ENCODE peak calls at places on chromosomes 6 and 20, in seven cellular contexts. K is D721Med, E is RPMI7951, Q is GM23248, L is hypothalamus, J is HT-29, C is ACHN. N is an unnamed sample.

GRCh38 chr6:53587291-53587690 is 42.4 kb upstream of the GCLC start:
- DNase-seq in K (no peak), E (no peak), Q (no peak), L (no peak), J (no peak), C (no peak), N (no peak)

GRCh38 chr6:11315743-11316437 is 83.4 kb upstream of the NEDD9 start:
- DNase-seq in K (no peak), E (peak; percentile 92), Q (peak; percentile 98), L (no peak), J (peak; percentile 84), C (no peak), N (peak; percentile 16)

GRCh38 chr20:43583982-43584432 is 6.7 kb upstream of the IFT52 start:
- DNase-seq in K (no peak), E (peak; percentile 99), Q (peak; percentile 94), L (peak; percentile 50), J (no peak), C (peak; percentile 92), N (peak; percentile 100)

GRCh38 chr6:100593522-100593921 is 128.8 kb upstream of the SIM1 start:
- DNase-seq in K (no peak), E (no peak), Q (no peak), L (no peak), J (no peak), C (no peak), N (peak; percentile 37)

GRCh38 chr6:35707714-35708407 is 19.1 kb upstream of the FKBP5 start:
- DNase-seq in K (no peak), E (no peak), Q (no peak), L (no peak), J (no peak), C (no peak), N (no peak)

GRCh38 chr6:583639-584038 is 73.3 kb downstream of the HUS1B start:
- DNase-seq in K (no peak), E (no peak), Q (no peak), L (no peak), J (no peak), C (no peak), N (no peak)

GRCh38 chr20:4815618-4816017 is 93.9 kb downstream of the PRND start:
- DNase-seq in K (no peak), E (no peak), Q (no peak), L (no peak), J (no peak), C (no peak), N (no peak)

GRCh38 chr6:118867181-118867580 is 26.8 kb upstream of the ASF1A start:
- DNase-seq in K (no peak), E (peak; percentile 50), Q (no peak), L (no peak), J (no peak), C (no peak), N (no peak)

GRCh38 chr6:159790947-159791598 is 806 bp downstream of the MRPL18 start:
- DNase-seq in K (no peak), E (no peak), Q (peak; percentile 20), L (no peak), J (peak; percentile 30), C (no peak), N (no peak)

GRCh38 chr6:57207141-57207540 is 15.0 kb downstream of the RAB23 start:
- DNase-seq in K (no peak), E (peak; percentile 49), Q (peak; percentile 62), L (no peak), J (no peak), C (no peak), N (no peak)

GRCh38 chr20:43529457-43530153 is 22.1 kb downstream of the L3MBTL1 start:
- DNase-seq in K (no peak), E (no peak), Q (no peak), L (no peak), J (no peak), C (no peak), N (peak; percentile 64)

GRCh38 chr6:41428995-41429417 is 93.6 kb downstream of the NCR2 start:
- DNase-seq in K (no peak), E (peak; percentile 87), Q (peak; percentile 89), L (no peak), J (peak; percentile 54), C (no peak), N (peak; percentile 55)

GRCh38 chr20:50834599-50835005 is 39.7 kb downstream of the BCAS4 start:
- DNase-seq in K (no peak), E (peak; percentile 84), Q (peak; percentile 65), L (no peak), J (peak; percentile 26), C (no peak), N (no peak)

GRCh38 chr20:42161228-42161829 is 543.2 kb upstream of the CHD6 start:
- DNase-seq in K (no peak), E (no peak), Q (no peak), L (no peak), J (no peak), C (no peak), N (no peak)

GRCh38 chr20:61185841-61186601 is 66.0 kb upstream of the CDH4 start:
- DNase-seq in K (no peak), E (peak; percentile 93), Q (peak; percentile 81), L (no peak), J (no peak), C (peak; percentile 95), N (peak; percentile 66)

GRCh38 chr6:30544666-30545272 is 11.5 kb downstream of the GNL1 start:
- DNase-seq in K (no peak), E (peak; percentile 72), Q (peak; percentile 88), L (no peak), J (peak; percentile 73), C (peak; percentile 64), N (peak; percentile 68)

GRCh38 chr6:135972586-135972985 is 121.1 kb downstream of the PDE7B start:
- DNase-seq in K (no peak), E (no peak), Q (no peak), L (no peak), J (no peak), C (no peak), N (peak; percentile 30)

GRCh38 chr6:154622618-154623336 is 110.4 kb upstream of the SCAF8 start:
- DNase-seq in K (no peak), E (no peak), Q (no peak), L (no peak), J (no peak), C (no peak), N (no peak)

GRCh38 chr6:71228461-71229041 is 60.1 kb upstream of the OGFRL1 start:
- DNase-seq in K (no peak), E (peak; percentile 68), Q (no peak), L (no peak), J (no peak), C (peak; percentile 86), N (no peak)

GRCh38 chr20:18672826-18673225 is 85.0 kb downstream of the DTD1 start:
- DNase-seq in K (no peak), E (no peak), Q (no peak), L (no peak), J (no peak), C (no peak), N (no peak)

GRCh38 chr20:17406191-17406590 is 125.0 kb downstream of the BFSP1 start:
- DNase-seq in K (no peak), E (no peak), Q (no peak), L (no peak), J (no peak), C (no peak), N (no peak)